ENCODE peak calls at places on chromosomes 7 and 10, in seven cellular contexts. P is central memory CD4-positive, alpha-beta T cell; V is stimulated activated CD4-positive, alpha-beta T cell treated with anti-CD3 and anti-CD28 coated beads, Interleukin-1b, Interleukin-23, amount 100 ng/mL, for 1 hour; I is endothelial cell; Z is AG08395; N is ELF-1; B is breast epithelium. U is an unnamed sample.

GRCh38 chr7:55573234-55573504 is 867 bp upstream of the VOPP1 start:
- DNase-seq in P (no peak), V (no peak), I (no peak), Z (no peak), N (no peak), B (no peak), U (no peak)

GRCh38 chr10:122435212-122435827 is 19.1 kb upstream of the ARMS2 start:
- DNase-seq in P (peak), V (no peak), I (no peak), Z (peak), N (no peak), B (no peak), U (no peak)

GRCh38 chr7:96679886-96680285 is 29.8 kb downstream of the SEM1 start:
- DNase-seq in P (no peak), V (no peak), I (no peak), Z (no peak), N (no peak), B (no peak), U (no peak)

GRCh38 chr7:74233655-74234280 is 20.4 kb downstream of the RFC2 start:
- DNase-seq in P (no peak), V (no peak), I (no peak), Z (peak), N (no peak), B (no peak), U (no peak)

GRCh38 chr7:782718-783449 is 49.4 kb upstream of the SUN1 start:
- DNase-seq in P (no peak), V (no peak), I (no peak), Z (no peak), N (no peak), B (no peak), U (no peak)

GRCh38 chr10:97468162-97468561 is 22.2 kb downstream of the ZDHHC16 start:
- DNase-seq in P (no peak), V (no peak), I (no peak), Z (no peak), N (no peak), B (no peak), U (no peak)

GRCh38 chr7:108592633-108593277 is 23.1 kb downstream of the DNAJB9 start:
- DNase-seq in P (no peak), V (no peak), I (no peak), Z (no peak), N (no peak), B (no peak), U (no peak)

GRCh38 chr7:78473902-78474301 is 675.3 kb downstream of the PHTF2 start:
- DNase-seq in P (no peak), V (no peak), I (no peak), Z (no peak), N (peak), B (no peak), U (no peak)

GRCh38 chr10:105843786-105844560 is 1202.9 kb downstream of the SORCS3 start:
- DNase-seq in P (no peak), V (no peak), I (no peak), Z (no peak), N (peak), B (no peak), U (no peak)

GRCh38 chr10:93695720-93696119 is 6.7 kb downstream of the FRA10AC1 start:
- DNase-seq in P (no peak), V (no peak), I (no peak), Z (no peak), N (no peak), B (no peak), U (no peak)

GRCh38 chr7:101792051-101792651 is 25.3 kb upstream of the CUX1 start:
- DNase-seq in P (no peak), V (no peak), I (no peak), Z (peak), N (peak), B (peak), U (peak)

GRCh38 chr7:90626011-90626410 is 29.9 kb downstream of the CDK14 start:
- DNase-seq in P (no peak), V (no peak), I (no peak), Z (peak), N (no peak), B (no peak), U (no peak)

GRCh38 chr10:10642741-10643280 is 374.9 kb upstream of the CELF2 start:
- DNase-seq in P (no peak), V (no peak), I (no peak), Z (no peak), N (peak), B (no peak), U (no peak)

GRCh38 chr10:123559823-123560092 is 106.4 kb upstream of the GPR26 start:
- DNase-seq in P (no peak), V (no peak), I (no peak), Z (no peak), N (no peak), B (no peak), U (no peak)

GRCh38 chr10:74967850-74968620 is 141.6 kb downstream of the KAT6B start:
- DNase-seq in P (peak), V (no peak), I (no peak), Z (no peak), N (no peak), B (no peak), U (no peak)

GRCh38 chr7:141701489-141702046 is 398 bp downstream of the DENND11 start:
- DNase-seq in P (peak), V (no peak), I (peak), Z (peak), N (peak), B (no peak), U (no peak)

GRCh38 chr10:77478248-77478963 is 159.2 kb downstream of the KCNMA1 start:
- DNase-seq in P (no peak), V (no peak), I (no peak), Z (peak), N (no peak), B (no peak), U (peak)

GRCh38 chr7:55365680-55366460 is 733 bp downstream of the LANCL2 start:
- DNase-seq in P (peak), V (peak), I (peak), Z (peak), N (peak), B (peak), U (peak)

GRCh38 chr7:45482451-45482850 is 91.7 kb upstream of the ADCY1 start:
- DNase-seq in P (no peak), V (no peak), I (no peak), Z (no peak), N (no peak), B (no peak), U (no peak)

GRCh38 chr10:119268871-119269506 is 61.6 kb downstream of the GRK5 start:
- DNase-seq in P (peak), V (peak), I (peak), Z (no peak), N (no peak), B (no peak), U (no peak)

GRCh38 chr7:30998180-30998579 is 34.4 kb downstream of the GHRHR start:
- DNase-seq in P (no peak), V (no peak), I (no peak), Z (no peak), N (no peak), B (no peak), U (no peak)

GRCh38 chr10:59000162-59000825 is 176.1 kb upstream of the PHYHIPL start:
- DNase-seq in P (no peak), V (no peak), I (no peak), Z (no peak), N (no peak), B (no peak), U (no peak)

GRCh38 chr10:59382831-59383295 is 20.5 kb upstream of the FAM13C start:
- DNase-seq in P (no peak), V (no peak), I (no peak), Z (no peak), N (no peak), B (no peak), U (no peak)

GRCh38 chr7:21617513-21617912 is 74.7 kb downstream of the DNAH11 start:
- DNase-seq in P (no peak), V (no peak), I (no peak), Z (no peak), N (peak), B (no peak), U (no peak)

GRCh38 chr7:128278366-128278765 is 37.3 kb downstream of the LEP start:
- DNase-seq in P (no peak), V (no peak), I (no peak), Z (no peak), N (no peak), B (no peak), U (no peak)

GRCh38 chr10:71526662-71527061 is 129.9 kb downstream of the CDH23 start:
- DNase-seq in P (no peak), V (no peak), I (no peak), Z (no peak), N (no peak), B (no peak), U (no peak)

GRCh38 chr10:14918964-14919363 is 34.9 kb downstream of the DCLRE1C start:
- DNase-seq in P (no peak), V (no peak), I (no peak), Z (no peak), N (no peak), B (no peak), U (no peak)

GRCh38 chr7:91553410-91553895 is 289.2 kb downstream of the FZD1 start:
- DNase-seq in P (no peak), V (no peak), I (no peak), Z (no peak), N (no peak), B (no peak), U (no peak)

GRCh38 chr10:124145109-124145860 is 51.9 kb upstream of the CHST15 start:
- DNase-seq in P (no peak), V (no peak), I (peak), Z (no peak), N (no peak), B (peak), U (peak)

GRCh38 chr7:155581954-155582353 is 35.6 kb upstream of the CNPY1 start:
- DNase-seq in P (no peak), V (no peak), I (no peak), Z (no peak), N (no peak), B (no peak), U (no peak)

GRCh38 chr7:101947899-101948298 is 130.5 kb downstream of the CUX1 start:
- DNase-seq in P (no peak), V (no peak), I (no peak), Z (no peak), N (no peak), B (no peak), U (no peak)

GRCh38 chr10:98339790-98340189 is 71.8 kb upstream of the LOXL4 start:
- DNase-seq in P (no peak), V (no peak), I (no peak), Z (no peak), N (no peak), B (no peak), U (no peak)

GRCh38 chr7:2809903-2810628 is 34.0 kb downstream of the GNA12 start:
- DNase-seq in P (no peak), V (no peak), I (no peak), Z (no peak), N (no peak), B (no peak), U (no peak)

GRCh38 chr7:20738517-20739481 is 47.9 kb downstream of the SP8 start:
- DNase-seq in P (no peak), V (no peak), I (no peak), Z (no peak), N (no peak), B (no peak), U (no peak)

GRCh38 chr7:94395141-94396041 is 696 bp downstream of the COL1A2 start:
- DNase-seq in P (peak), V (no peak), I (peak), Z (no peak), N (peak), B (no peak), U (no peak)

GRCh38 chr7:76327610-76328009 is 25.1 kb downstream of the HSPB1 start:
- DNase-seq in P (no peak), V (no peak), I (no peak), Z (no peak), N (no peak), B (no peak), U (no peak)

GRCh38 chr10:132802694-132803320 is 16.9 kb upstream of the NKX6-2 start:
- DNase-seq in P (no peak), V (no peak), I (no peak), Z (no peak), N (peak), B (no peak), U (no peak)

GRCh38 chr10:84494849-84495180 is 166.4 kb downstream of the CCSER2 start:
- DNase-seq in P (no peak), V (no peak), I (no peak), Z (no peak), N (no peak), B (no peak), U (no peak)

GRCh38 chr7:84060760-84061261 is 133.8 kb downstream of the SEMA3A start:
- DNase-seq in P (no peak), V (no peak), I (no peak), Z (no peak), N (no peak), B (no peak), U (no peak)

GRCh38 chr7:134782121-134782623 is 2.7 kb downstream of the CALD1 start:
- DNase-seq in P (no peak), V (no peak), I (no peak), Z (no peak), N (no peak), B (no peak), U (no peak)

U was measured in GM04503.